ENCODE peak calls at places on chromosomes 16 and 17, in six cellular contexts. B is GM23338, L is PC-9, Q is neural progenitor cell, A is PC-3, T is MM.1S. S is an unnamed sample. For H3K79me2 and H3F3A, the result is how much of the 10 kb centered on the place peaks cover.

GRCh38 chr17:7384489-7385081 is 3.7 kb downstream of the TNK1 start:
- DNase-seq in B (peak), L (no peak), Q (no peak), A (no peak), T (no peak), S (no peak)

GRCh38 chr16:35215287-35215686 is 1755.9 kb downstream of the TP53TG3F start:
- DNase-seq in B (no peak), L (no peak), Q (no peak), A (no peak), T (no peak), S (peak)

GRCh38 chr16:72809446-72809845 is 238.5 kb downstream of the ZFHX3 start:
- DNase-seq in B (no peak), L (no peak), Q (no peak), A (no peak), T (no peak), S (peak)

GRCh38 chr16:54447606-54448440 is 161.2 kb upstream of the IRX3 start:
- DNase-seq in B (no peak), L (peak), Q (no peak), A (peak), T (no peak), S (peak)

GRCh38 chr17:40510328-40510648 is 8.9 kb upstream of the TNS4 start:
- DNase-seq in B (no peak), L (peak), Q (no peak), A (peak), T (no peak), S (peak)

GRCh38 chr17:45902892-45903346 is 8.6 kb downstream of the MAPT start:
- DNase-seq in B (no peak), L (no peak), Q (no peak), A (peak), T (no peak), S (peak)

GRCh38 chr17:61699032-61699431 is 108.0 kb upstream of the NACA2 start:
- DNase-seq in B (no peak), L (no peak), Q (no peak), A (no peak), T (no peak), S (no peak)

GRCh38 chr16:29779474-29779873 is 1.4 kb downstream of the ZG16 start:
- DNase-seq in B (peak), L (peak), Q (no peak), A (peak), T (no peak), S (no peak)

GRCh38 chr16:56912746-56913703 is 18.9 kb upstream of the HERPUD1 start:
- DNase-seq in B (no peak), L (no peak), Q (no peak), A (no peak), T (no peak), S (peak)

GRCh38 chr16:7509919-7510705 is 177.5 kb downstream of the RBFOX1 start:
- DNase-seq in B (peak), L (no peak), Q (no peak), A (no peak), T (no peak), S (no peak)

GRCh38 chr16:85329059-85329812 is 217.0 kb upstream of the CIBAR2 start:
- DNase-seq in B (peak), L (no peak), Q (peak), A (no peak), T (no peak), S (peak)

GRCh38 chr16:12878973-12879372 is 22.4 kb upstream of the SHISA9 start:
- DNase-seq in B (no peak), L (no peak), Q (no peak), A (no peak), T (no peak), S (no peak)

DNA sequence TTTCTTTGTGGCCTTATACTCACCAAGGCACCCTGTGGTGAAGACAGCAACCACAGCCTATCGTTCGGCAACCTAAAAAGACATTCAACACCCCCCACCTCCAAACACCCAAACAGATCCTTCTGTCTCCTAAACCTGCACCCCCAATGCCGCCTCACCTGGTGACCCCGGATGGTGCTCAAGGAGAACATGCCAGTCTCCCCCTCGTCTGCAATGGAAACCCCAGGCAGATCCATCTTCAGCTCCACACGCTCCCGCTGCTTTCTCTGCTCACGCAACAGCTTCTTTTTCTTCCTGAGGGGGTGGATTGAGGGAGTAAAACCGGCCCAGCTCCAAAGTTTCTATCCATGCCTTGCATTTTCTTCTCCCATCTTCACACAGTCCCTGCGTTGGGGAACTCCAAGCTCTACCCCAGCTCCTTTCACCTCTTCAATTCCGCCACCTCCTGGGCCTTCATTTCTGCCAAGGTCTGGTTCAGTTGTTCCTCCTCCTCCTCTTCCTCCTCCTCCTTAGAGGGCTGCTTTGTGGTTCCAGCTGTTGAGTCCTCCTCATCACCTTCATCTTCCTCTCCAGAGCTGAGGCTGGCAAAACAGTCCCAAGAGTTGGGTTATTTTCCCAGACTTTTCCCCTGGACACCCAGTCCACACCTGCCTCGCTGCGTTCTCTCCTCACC is 3.4 kb upstream of the PSMC5 start:
- DNase-seq in B (no peak), L (no peak), Q (no peak), A (no peak), T (no peak), S (no peak)
- H3K79me2 ChIP-seq in B (under half), L (under half), Q (under half), A (half or more), T (half or more), S (half or more)

DNA sequence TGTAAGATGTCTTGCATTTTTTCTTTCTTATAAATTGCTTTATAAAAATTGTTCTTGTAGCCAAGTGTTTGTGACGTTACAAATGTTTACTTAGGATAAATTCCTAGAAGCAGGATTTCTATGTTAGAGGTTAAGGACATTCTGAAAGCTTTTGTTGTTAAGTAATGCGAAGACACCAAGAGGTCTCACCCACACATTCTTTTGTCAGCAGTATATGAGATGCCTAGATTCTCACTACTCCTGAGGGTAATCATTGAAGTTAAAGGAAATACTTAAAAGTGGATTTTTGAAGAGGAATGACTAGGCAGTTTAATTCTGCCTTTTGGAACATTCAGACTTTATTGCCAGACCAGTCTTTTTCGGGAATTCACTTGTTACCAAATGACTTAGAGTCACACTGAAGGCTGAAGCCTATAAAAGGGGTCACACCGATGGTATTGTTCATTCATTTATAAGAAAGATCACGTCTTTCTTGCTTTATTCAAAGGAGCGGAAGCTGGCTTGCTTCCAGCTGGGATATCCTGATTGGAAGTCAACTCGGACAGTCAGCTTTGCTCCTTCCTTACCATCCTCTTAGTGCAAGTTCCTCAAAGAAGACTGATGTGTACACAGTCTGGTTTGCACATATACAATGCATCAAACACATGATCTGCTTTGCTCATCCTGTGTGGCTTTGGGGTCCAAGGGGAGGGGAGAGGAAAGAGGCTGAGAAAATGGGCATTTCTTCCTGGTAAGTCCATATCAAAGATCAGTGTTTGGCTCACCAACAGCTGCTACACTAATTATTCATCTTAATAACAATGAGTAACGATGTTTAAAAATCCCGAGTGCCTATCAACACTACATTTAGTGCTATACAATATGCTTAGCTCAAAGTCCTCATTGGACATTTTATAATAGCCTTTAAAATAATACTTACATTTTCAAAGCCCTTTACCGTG is 160.0 kb downstream of the MAP2K6 start:
- DNase-seq in B (peak), L (no peak), Q (peak), A (peak), T (no peak), S (peak)
- H3F3A ChIP-seq in B (under half), L (under half), Q (under half), A (under half), T (under half), S (under half)

GRCh38 chr16:694187-694862 is 4.1 kb upstream of the WDR24 start:
- DNase-seq in B (peak), L (no peak), Q (peak), A (no peak), T (no peak), S (no peak)
- TF ChIP-seq EZH2 in B (peak), L (no peak), Q (peak), A (no peak), T (no peak), S (peak)

GRCh38 chr17:57599271-57600045 is 145.6 kb downstream of the CCDC182 start:
- DNase-seq in B (no peak), L (no peak), Q (no peak), A (no peak), T (peak), S (no peak)

GRCh38 chr17:57597101-57597500 is 148.0 kb downstream of the CCDC182 start:
- DNase-seq in B (no peak), L (no peak), Q (no peak), A (no peak), T (no peak), S (no peak)

GRCh38 chr17:57595942-57596695 is 149.0 kb downstream of the CCDC182 start:
- DNase-seq in B (no peak), L (no peak), Q (peak), A (no peak), T (no peak), S (no peak)

GRCh38 chr17:57600092-57600491 is 145.0 kb downstream of the CCDC182 start:
- DNase-seq in B (no peak), L (no peak), Q (no peak), A (no peak), T (peak), S (no peak)

DNA sequence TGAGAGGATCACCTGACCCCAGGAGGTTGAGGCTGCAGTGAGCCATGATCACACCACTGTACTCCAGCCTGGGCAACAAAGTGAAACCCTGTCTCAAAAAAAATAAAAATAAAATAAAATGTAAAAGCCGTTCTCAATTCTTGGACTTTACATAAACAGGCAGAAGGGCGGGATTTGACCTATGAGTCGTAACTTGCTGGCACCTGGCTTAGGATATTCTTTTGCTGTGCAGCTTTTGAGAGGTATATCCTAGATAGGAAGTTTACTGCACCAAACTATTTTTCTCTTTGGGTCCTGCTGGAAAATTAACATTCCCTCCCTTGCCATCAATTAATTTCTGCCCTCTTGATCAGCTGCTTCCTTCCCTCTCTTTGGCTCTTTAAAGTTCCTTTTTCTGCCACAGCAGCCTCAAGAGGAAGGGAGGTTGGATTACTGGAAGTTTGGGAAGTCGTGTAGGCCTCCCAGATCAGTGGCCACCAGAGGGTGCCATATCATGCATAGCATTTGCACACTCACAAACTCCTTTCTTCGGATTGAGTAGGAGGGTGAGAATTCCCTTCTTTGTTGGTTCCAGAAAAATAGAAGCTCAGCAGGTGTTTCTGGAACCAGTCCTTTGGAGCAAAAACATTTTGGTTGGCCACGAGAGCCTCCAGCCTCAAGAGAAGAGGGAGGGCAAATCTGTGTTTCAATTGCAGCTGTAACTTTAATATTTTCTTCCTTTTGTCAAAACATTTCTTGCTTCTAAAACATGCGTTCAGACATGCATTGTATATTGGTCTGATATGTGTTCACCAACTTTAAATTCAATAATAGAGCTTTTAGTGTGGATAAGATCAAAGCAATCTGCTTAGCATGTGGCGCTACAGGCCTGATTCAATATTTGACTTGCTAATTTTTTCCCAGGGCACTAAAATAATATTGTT is 147.3 kb downstream of the CCDC182 start:
- DNase-seq in B (peak), L (peak), Q (peak), A (peak), T (no peak), S (peak)
- H3K79me2 ChIP-seq in B (under half), L (under half), Q (under half), A (under half), T (under half), S (under half)

GRCh38 chr17:30970757-30971567 is at the start of gene RNF135:
- DNase-seq in B (peak), L (peak), Q (peak), A (peak), T (peak), S (peak)

GRCh38 chr17:30975042-30975820 is 4.4 kb downstream of the RNF135 start:
- DNase-seq in B (no peak), L (no peak), Q (no peak), A (no peak), T (no peak), S (no peak)

GRCh38 chr17:30964878-30965277 is 6.0 kb upstream of the RNF135 start:
- DNase-seq in B (no peak), L (no peak), Q (no peak), A (peak), T (no peak), S (peak)

GRCh38 chr17:30969989-30970680 is 704 bp upstream of the RNF135 start:
- DNase-seq in B (peak), L (peak), Q (peak), A (peak), T (peak), S (peak)
- H3F3A ChIP-seq in B (under half), L (under half), Q (under half), A (under half), T (under half), S (under half)

DNA sequence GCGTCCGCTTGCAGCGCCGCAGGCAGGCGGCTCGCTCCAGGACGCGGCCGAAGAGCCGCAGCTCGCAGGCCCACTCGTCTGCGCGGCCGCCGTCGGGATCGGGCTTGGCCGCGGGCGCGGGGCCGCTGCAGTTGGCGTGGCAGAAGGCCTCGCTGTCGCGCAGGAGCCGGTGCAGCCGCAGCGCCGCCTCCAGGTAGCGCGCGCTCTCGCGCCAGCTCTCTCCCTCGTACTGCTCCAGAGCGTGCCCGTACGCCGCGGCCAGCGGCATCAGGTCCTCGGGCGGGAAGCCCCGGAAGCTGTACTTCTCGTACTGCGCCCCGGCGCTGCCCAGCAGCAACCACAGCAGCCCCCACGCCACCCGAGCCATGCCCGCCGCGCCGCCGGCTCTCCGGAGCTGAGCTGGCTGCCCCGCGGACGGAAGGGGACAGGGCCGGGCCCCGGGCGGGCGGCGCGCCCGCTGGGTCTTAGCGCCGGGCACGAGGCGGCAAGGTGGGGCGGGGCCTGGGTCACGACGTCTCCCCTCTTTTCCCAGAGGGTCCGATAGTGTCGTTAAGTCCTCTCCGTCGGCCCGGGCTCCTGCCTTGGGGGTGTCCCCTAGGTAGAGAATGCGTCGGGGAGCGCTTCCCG is at the start of gene P3H4:
- DNase-seq in B (peak), L (peak), Q (peak), A (peak), T (peak), S (peak)
- TF ChIP-seq EZH2 in B (no peak), L (no peak), Q (no peak), A (no peak), T (no peak), S (no peak)

GRCh38 chr16:81548551-81548900 is 103.9 kb downstream of the CMIP start:
- DNase-seq in B (no peak), L (no peak), Q (no peak), A (no peak), T (no peak), S (no peak)

GRCh38 chr16:81549547-81550411 is 105.2 kb downstream of the CMIP start:
- DNase-seq in B (no peak), L (no peak), Q (no peak), A (no peak), T (no peak), S (no peak)

GRCh38 chr16:81547919-81548216 is 103.3 kb downstream of the CMIP start:
- DNase-seq in B (no peak), L (no peak), Q (no peak), A (no peak), T (no peak), S (no peak)

GRCh38 chr16:81550412-81550768 is 105.8 kb downstream of the CMIP start:
- DNase-seq in B (no peak), L (no peak), Q (no peak), A (no peak), T (no peak), S (no peak)

DNA sequence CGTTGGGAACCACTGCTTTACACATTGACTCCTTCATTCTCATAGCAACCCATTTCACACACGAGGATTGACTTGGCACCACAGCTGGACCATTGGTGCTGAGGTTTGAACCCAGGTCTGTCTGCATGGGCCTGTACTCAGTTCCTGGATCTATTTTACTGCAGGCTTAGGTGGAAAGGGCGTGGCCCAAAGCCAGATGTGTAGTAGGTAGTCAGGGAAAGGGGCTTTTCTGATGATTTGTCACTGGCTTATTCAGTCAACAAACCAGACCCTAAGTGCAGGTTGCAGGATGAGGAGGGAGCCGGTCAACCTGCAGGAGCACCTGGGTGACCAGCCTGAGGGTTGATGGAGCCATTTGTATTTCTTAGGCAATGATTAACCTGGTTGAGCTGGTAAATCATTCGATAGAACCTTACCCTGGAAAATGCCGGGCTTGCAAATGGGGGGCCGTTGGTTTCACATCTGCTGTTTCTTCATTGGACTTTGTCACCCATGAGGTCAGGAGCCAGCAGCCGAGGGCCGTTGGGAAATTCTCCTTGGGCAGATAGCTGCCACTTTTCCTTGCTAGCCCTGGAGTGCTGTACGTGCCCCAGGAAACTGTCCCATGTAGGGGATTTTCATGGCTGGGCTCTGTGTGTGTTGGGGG is 104.4 kb downstream of the CMIP start:
- DNase-seq in B (no peak), L (no peak), Q (no peak), A (no peak), T (no peak), S (no peak)
- H3K79me2 ChIP-seq in B (half or more), L (half or more), Q (half or more), A (half or more), T (under half), S (half or more)

S was measured in GM23248.